ENCODE peak calls at places on chromosome 1, in four cellular contexts. A is stimulated activated CD4-positive, alpha-beta T cell treated with anti-CD3 and anti-CD28 coated beads, Interleukin-4, amount 100 ng/mL, for 4 hours; Q is C1 segment of cervical spinal cord; L is EH. O is an unnamed sample.

GRCh38 chr1:119870917-119871486 is 25.3 kb downstream of the ADAM30 start:
- DNase-seq in A (peak), Q (no peak), L (peak), O (peak)

GRCh38 chr1:145782166-145783099 is 41.5 kb downstream of the RNF115 start:
- DNase-seq in A (no peak), Q (no peak), L (peak), O (no peak)

GRCh38 chr1:219945795-219946194 is 17.4 kb upstream of the SLC30A10 start:
- DNase-seq in A (no peak), Q (no peak), L (no peak), O (no peak)

GRCh38 chr1:3702528-3702927 is 49.7 kb upstream of the CCDC27 start:
- DNase-seq in A (no peak), Q (no peak), L (no peak), O (no peak)

GRCh38 chr1:212595787-212596714 is 12.5 kb upstream of the ATF3 start:
- DNase-seq in A (peak), Q (no peak), L (peak), O (no peak)

GRCh38 chr1:110420023-110420662 is 12.6 kb upstream of the LAMTOR5 start:
- DNase-seq in A (no peak), Q (no peak), L (no peak), O (no peak)

GRCh38 chr1:240031009-240031408 is 60.7 kb upstream of the FMN2 start:
- DNase-seq in A (no peak), Q (no peak), L (peak), O (no peak)

GRCh38 chr1:41672173-41672572 is 187.7 kb upstream of the EDN2 start:
- DNase-seq in A (no peak), Q (no peak), L (peak), O (no peak)

GRCh38 chr1:160605205-160605604 is 25.9 kb upstream of the CD84 start:
- DNase-seq in A (no peak), Q (no peak), L (no peak), O (no peak)

GRCh38 chr1:34865981-34866761 is 6.6 kb upstream of the SMIM12 start:
- DNase-seq in A (peak), Q (peak), L (peak), O (peak)

GRCh38 chr1:30314591-30314990 is 408.8 kb downstream of the MATN1 start:
- DNase-seq in A (no peak), Q (no peak), L (no peak), O (no peak)

GRCh38 chr1:182262425-182262824 is 129.2 kb downstream of the GLUL start:
- DNase-seq in A (no peak), Q (no peak), L (no peak), O (no peak)

GRCh38 chr1:170670751-170671628 is 7.1 kb downstream of the PRRX1 start:
- DNase-seq in A (no peak), Q (no peak), L (no peak), O (peak)

GRCh38 chr1:180888870-180889269 is 23.8 kb upstream of the KIAA1614 start:
- DNase-seq in A (no peak), Q (no peak), L (no peak), O (no peak)

GRCh38 chr1:168392958-168393357 is 112.3 kb downstream of the TBX19 start:
- DNase-seq in A (no peak), Q (no peak), L (no peak), O (no peak)

GRCh38 chr1:162899422-162900168 is 38.6 kb upstream of the CCDC190 start:
- DNase-seq in A (no peak), Q (no peak), L (peak), O (no peak)

GRCh38 chr1:162343472-162343871 is 33.2 kb downstream of the SPATA46 start:
- DNase-seq in A (no peak), Q (no peak), L (no peak), O (no peak)

O was measured in head of caudate nucleus.